ENCODE peak calls at places on chromosomes 6 and 20, in six cellular contexts. K is fibroblast of lung, T is foreskin keratinocyte, C is ovary, J is nephron progenitor cell, H is WERI-Rb-1. Y is an unnamed sample.

GRCh38 chr6:42532038-42532669 is 31.7 kb upstream of the UBR2 start:
- DNase-seq in T (peak), H (peak), C (no peak), K (peak), J (peak), Y (no peak)

GRCh38 chr6:52829046-52829817 is 11.4 kb downstream of the GSTA5 start:
- DNase-seq in H (no peak), K (no peak), J (no peak), C (no peak), T (no peak), Y (no peak)

GRCh38 chr20:1225729-1226313 is at the start of gene RAD21L1:
- DNase-seq in K (peak), T (peak), C (peak), J (peak), H (peak), Y (peak)

GRCh38 chr6:75488026-75488425 is 5.6 kb downstream of the FILIP1 start:
- DNase-seq in J (no peak), T (no peak), C (no peak), K (peak), H (no peak), Y (no peak)

GRCh38 chr6:51559059-51559458 is 528.4 kb downstream of the PKHD1 start:
- DNase-seq in C (no peak), J (no peak), T (peak), K (no peak), H (peak), Y (no peak)

GRCh38 chr6:90502866-90503407 is 83.9 kb downstream of the MAP3K7 start:
- DNase-seq in T (peak), K (no peak), C (no peak), H (no peak), J (no peak), Y (no peak)

GRCh38 chr20:35503841-35504460 is 25.5 kb downstream of the C20orf173 start:
- DNase-seq in J (no peak), T (no peak), H (no peak), C (peak), K (peak), Y (no peak)

GRCh38 chr20:43960231-43960630 is 45.6 kb downstream of the TOX2 start:
- DNase-seq in K (no peak), H (no peak), T (no peak), J (no peak), C (no peak), Y (no peak)

GRCh38 chr20:58690851-58691250 is 1.7 kb upstream of the NPEPL1 start:
- DNase-seq in H (no peak), C (peak), K (peak), J (no peak), T (no peak), Y (no peak)

GRCh38 chr20:38579921-38580320 is 1.1 kb upstream of the ADIG start:
- DNase-seq in T (no peak), J (no peak), H (no peak), K (no peak), C (no peak), Y (no peak)

GRCh38 chr20:5719861-5720401 is 30.3 kb upstream of the SHLD1 start:
- DNase-seq in K (no peak), C (no peak), H (no peak), J (no peak), T (no peak), Y (no peak)

GRCh38 chr6:128870751-128871150 is 12.2 kb upstream of the LAMA2 start:
- DNase-seq in T (no peak), H (peak), J (no peak), C (no peak), K (no peak), Y (no peak)

GRCh38 chr6:22091424-22091948 is 205.3 kb downstream of the PRL start:
- DNase-seq in K (no peak), J (no peak), T (no peak), C (no peak), H (no peak), Y (no peak)

GRCh38 chr20:9617940-9618339 is 103.5 kb downstream of the LAMP5 start:
- DNase-seq in K (peak), C (no peak), H (peak), T (peak), J (peak), Y (peak)

GRCh38 chr20:2955257-2955950 is 82.1 kb downstream of the PTPRA start:
- DNase-seq in J (no peak), H (no peak), T (no peak), K (no peak), C (no peak), Y (no peak)

GRCh38 chr6:105389543-105389942 is 13.3 kb downstream of the PREP start:
- DNase-seq in T (no peak), H (no peak), K (no peak), J (no peak), C (no peak), Y (peak)

DNA sequence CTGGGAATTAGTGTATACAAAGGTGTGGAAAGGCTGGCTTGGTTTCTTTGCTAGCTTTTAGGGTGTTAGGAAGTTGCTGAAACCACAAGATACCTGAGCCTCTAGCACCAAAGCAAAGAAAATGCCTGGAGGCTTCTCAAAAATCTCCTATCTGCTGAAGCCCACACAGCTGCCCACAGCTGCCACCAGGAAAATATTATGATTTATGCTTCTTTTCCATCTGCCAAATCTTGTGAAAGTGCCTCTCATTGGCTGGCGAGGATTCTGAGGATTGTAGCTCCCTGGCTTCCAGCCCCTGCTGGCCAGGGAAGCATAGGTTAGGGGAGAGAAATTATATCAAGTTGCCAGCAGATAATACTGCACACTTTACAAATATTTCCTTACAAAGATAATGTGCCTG is 98.5 kb downstream of the MRPL14 start:
- DNase-seq in H (peak), T (no peak), C (no peak), J (no peak), K (no peak), Y (no peak)
- TF ChIP-seq CTCF in H (peak), T (peak), C (no peak), J (no peak), K (peak), Y (no peak)

DNA sequence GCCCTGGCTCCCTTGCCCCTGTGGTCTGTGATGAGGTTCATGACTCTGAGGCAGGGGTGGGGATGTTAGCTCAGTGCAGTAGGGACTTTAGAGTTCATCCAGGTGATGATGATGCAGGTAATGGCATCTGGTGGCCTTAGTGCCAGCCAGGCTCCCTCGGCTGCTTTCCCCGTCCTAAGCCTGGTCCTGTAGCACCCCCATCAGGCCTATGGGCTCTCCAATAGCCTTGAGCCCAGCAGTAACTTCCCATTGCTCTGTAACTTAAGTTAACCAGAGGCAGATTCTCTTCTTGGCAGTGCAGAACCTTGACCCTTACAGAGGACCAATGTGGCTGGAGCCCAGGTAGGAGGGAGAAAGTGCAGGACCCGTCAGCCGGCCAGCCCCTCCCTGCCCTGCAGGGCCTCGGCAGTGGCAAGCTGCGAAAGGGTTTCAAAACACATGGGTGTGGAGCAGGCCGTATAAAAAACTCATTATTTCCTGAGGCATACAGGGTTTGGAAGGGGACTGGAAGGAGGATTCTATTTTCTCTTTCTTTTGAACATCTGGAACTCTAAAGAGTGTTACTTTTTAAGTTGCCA is 406.9 kb downstream of the CDH26 start:
- DNase-seq in J (no peak), H (no peak), T (no peak), K (no peak), C (no peak), Y (no peak)
- TF ChIP-seq CTCF in J (no peak), H (peak), T (peak), K (no peak), C (no peak), Y (no peak)

GRCh38 chr6:157982580-157983438 is 1.1 kb downstream of the SYNJ2 start:
- DNase-seq in C (no peak), K (peak), J (no peak), H (no peak), T (no peak), Y (no peak)
- TF ChIP-seq CTCF in C (no peak), K (peak), J (no peak), H (no peak), T (no peak), Y (no peak)

GRCh38 chr20:33490023-33490933 is at the start of gene CBFA2T2:
- DNase-seq in H (no peak), T (peak), K (peak), J (no peak), C (peak), Y (no peak)
- TF ChIP-seq CTCF in H (no peak), T (no peak), K (no peak), J (no peak), C (no peak), Y (no peak)

DNA sequence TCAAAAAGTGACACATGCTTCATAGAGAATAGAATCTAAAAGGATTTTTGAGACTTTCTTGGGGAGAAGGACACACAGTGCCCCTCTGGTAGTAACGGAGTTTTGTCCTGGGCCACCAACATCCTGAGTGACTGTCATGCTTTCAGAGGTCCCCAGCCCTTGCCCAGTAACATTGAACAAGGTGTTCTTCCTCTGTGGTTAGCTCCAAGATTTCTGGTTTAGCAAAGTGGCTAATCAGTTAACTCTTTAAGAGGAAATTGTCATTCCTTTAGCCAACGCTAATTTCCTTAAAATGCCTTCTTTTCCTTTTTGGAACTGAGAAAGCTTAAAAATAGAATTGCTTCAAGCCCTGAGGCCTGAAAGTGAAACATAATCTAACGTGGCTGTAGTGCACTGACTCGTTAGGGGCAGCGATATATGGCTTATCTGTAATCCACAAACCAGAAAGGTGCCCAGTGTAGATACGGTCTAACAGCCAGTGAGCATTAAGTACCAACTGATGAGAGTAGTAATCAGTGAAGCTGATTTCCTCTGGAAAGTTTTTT is 7.8 kb downstream of the E2F3 start:
- DNase-seq in J (no peak), T (no peak), H (no peak), C (no peak), K (no peak), Y (no peak)
- TF ChIP-seq CTCF in J (no peak), T (no peak), H (no peak), C (no peak), K (no peak), Y (no peak)

GRCh38 chr6:154352898-154353585 is 3.6 kb downstream of the IPCEF1 start:
- DNase-seq in C (no peak), J (no peak), T (no peak), K (no peak), H (no peak), Y (no peak)

GRCh38 chr6:154358019-154358545 is 1.5 kb upstream of the IPCEF1 start:
- DNase-seq in T (no peak), J (no peak), C (no peak), H (no peak), K (no peak), Y (no peak)

GRCh38 chr6:154356690-154357089 is at the start of gene IPCEF1:
- DNase-seq in H (no peak), K (no peak), C (no peak), J (no peak), T (no peak), Y (no peak)

GRCh38 chr6:154356118-154356517 is 485 bp downstream of the IPCEF1 start:
- DNase-seq in C (no peak), J (no peak), T (no peak), K (no peak), H (no peak), Y (no peak)

GRCh38 chr6:154354265-154354777 is 2.3 kb downstream of the IPCEF1 start:
- DNase-seq in T (no peak), K (no peak), H (no peak), C (no peak), J (no peak), Y (no peak)
- TF ChIP-seq CTCF in T (no peak), K (no peak), H (no peak), C (no peak), J (no peak), Y (no peak)